ENCODE peak calls at places on chromosomes 11 and 22, in five cellular contexts. A is NCI-H1436; H is EH; K is stimulated activated CD8-positive, alpha-beta memory T cell treated with anti-CD3 and anti-CD28 coated beads, Interleukin-7, amount 100 ng/mL, for 1 hour; N is stimulated activated CD4-positive, alpha-beta T cell treated with anti-CD3 and anti-CD28 coated beads, Interleukin-15, amount 100 ng/mL, for 1 hour. Z is an unnamed sample.

GRCh38 chr11:83392556-83392955 is 106.4 kb upstream of the CCDC90B start:
- DNase-seq in A (no peak), H (no peak), K (no peak), N (no peak), Z (no peak)

GRCh38 chr11:65482306-65482850 is 16.5 kb upstream of the MALAT1 start:
- DNase-seq in A (no peak), H (peak), K (no peak), N (no peak), Z (no peak)

GRCh38 chr11:17760102-17761029 is 25.8 kb downstream of the KCNC1 start:
- DNase-seq in A (peak), H (peak), K (no peak), N (no peak), Z (peak)

GRCh38 chr11:46332568-46333128 is 14.6 kb upstream of the DGKZ start:
- DNase-seq in A (no peak), H (no peak), K (no peak), N (no peak), Z (no peak)

GRCh38 chr11:4658629-4659453 is 15.1 kb downstream of the OR51E1 start:
- DNase-seq in A (no peak), H (no peak), K (no peak), N (no peak), Z (no peak)

GRCh38 chr11:8338138-8338537 is 74.5 kb upstream of the LMO1 start:
- DNase-seq in A (peak), H (peak), K (no peak), N (no peak), Z (peak)

GRCh38 chr11:122731500-122731913 is 76.0 kb downstream of the UBASH3B start:
- DNase-seq in A (no peak), H (peak), K (no peak), N (no peak), Z (peak)

GRCh38 chr11:76602431-76602861 is 68.1 kb downstream of the LRRC32 start:
- DNase-seq in A (no peak), H (peak), K (no peak), N (no peak), Z (no peak)

GRCh38 chr11:21602734-21603133 is 590.2 kb upstream of the ANO5 start:
- DNase-seq in A (no peak), H (no peak), K (no peak), N (no peak), Z (no peak)

GRCh38 chr11:108994887-108995286 is 330.0 kb downstream of the DDX10 start:
- DNase-seq in A (no peak), H (no peak), K (no peak), N (no peak), Z (no peak)

GRCh38 chr11:64268687-64269379 is 15.6 kb downstream of the BAD start:
- DNase-seq in A (no peak), H (peak), K (no peak), N (no peak), Z (peak)

GRCh38 chr11:2534131-2534956 is 89.5 kb downstream of the KCNQ1 start:
- DNase-seq in A (no peak), H (no peak), K (no peak), N (no peak), Z (no peak)

GRCh38 chr11:126546191-126546590 is 190.7 kb downstream of the ST3GAL4 start:
- DNase-seq in A (no peak), H (peak), K (no peak), N (no peak), Z (no peak)

GRCh38 chr11:111438846-111439520 is 59.9 kb upstream of the POU2AF1 start:
- DNase-seq in A (no peak), H (no peak), K (no peak), N (no peak), Z (no peak)

GRCh38 chr22:17836977-17837742 is 62.9 kb upstream of the BID start:
- DNase-seq in A (no peak), H (no peak), K (no peak), N (no peak), Z (no peak)

GRCh38 chr11:87359401-87359800 is 321.7 kb downstream of the TMEM135 start:
- DNase-seq in A (peak), H (no peak), K (no peak), N (no peak), Z (no peak)

GRCh38 chr11:103596323-103596722 is 440.1 kb upstream of the DDI1 start:
- DNase-seq in A (no peak), H (no peak), K (no peak), N (no peak), Z (no peak)

GRCh38 chr11:72760543-72761400 is 8.6 kb upstream of the ARAP1 start:
- DNase-seq in A (no peak), H (peak), K (no peak), N (no peak), Z (no peak)

GRCh38 chr11:66113132-66113856 is 43.2 kb downstream of the PACS1 start:
- DNase-seq in A (no peak), H (peak), K (no peak), N (no peak), Z (peak)

GRCh38 chr22:47423266-47423665 is 660.8 kb downstream of the TBC1D22A start:
- DNase-seq in A (no peak), H (no peak), K (no peak), N (no peak), Z (no peak)

GRCh38 chr11:80436547-80436946 is 995.7 kb upstream of the TENM4 start:
- DNase-seq in A (no peak), H (no peak), K (no peak), N (no peak), Z (no peak)

GRCh38 chr11:37572491-37573171 is 974.6 kb upstream of the RAG2 start:
- DNase-seq in A (no peak), H (no peak), K (no peak), N (no peak), Z (no peak)

GRCh38 chr11:66568124-66568916 is at the start of gene CTSF:
- DNase-seq in A (peak), H (peak), K (peak), N (peak), Z (peak)

GRCh38 chr22:47396105-47396504 is 633.7 kb downstream of the TBC1D22A start:
- DNase-seq in A (no peak), H (no peak), K (no peak), N (no peak), Z (no peak)

GRCh38 chr22:50530857-50531545 is 1.2 kb upstream of the TYMP start:
- DNase-seq in A (peak), H (peak), K (peak), N (peak), Z (no peak)

GRCh38 chr11:2272241-2272945 is 2.0 kb upstream of the ASCL2 start:
- DNase-seq in A (no peak), H (no peak), K (no peak), N (no peak), Z (no peak)

GRCh38 chr11:376531-377173 is 7.4 kb downstream of the B4GALNT4 start:
- DNase-seq in A (no peak), H (no peak), K (no peak), N (no peak), Z (no peak)

GRCh38 chr22:49363526-49364230 is 464.0 kb downstream of the BRD1 start:
- DNase-seq in A (no peak), H (no peak), K (no peak), N (no peak), Z (no peak)

GRCh38 chr11:58028687-58029411 is 1.9 kb upstream of the OR6Q1 start:
- DNase-seq in A (no peak), H (peak), K (no peak), N (no peak), Z (no peak)

GRCh38 chr11:76752321-76753175 is 30.6 kb upstream of the TSKU start:
- DNase-seq in A (no peak), H (peak), K (no peak), N (no peak), Z (peak)

GRCh38 chr11:47330002-47330911 is 22.2 kb downstream of the MYBPC3 start:
- DNase-seq in A (no peak), H (peak), K (no peak), N (no peak), Z (peak)

GRCh38 chr11:90250970-90251369 is 28.1 kb upstream of the CHORDC1 start:
- DNase-seq in A (no peak), H (no peak), K (no peak), N (no peak), Z (no peak)

GRCh38 chr11:124475265-124475664 is 29.8 kb upstream of the OR8B8 start:
- DNase-seq in A (no peak), H (no peak), K (no peak), N (no peak), Z (no peak)

GRCh38 chr22:49617866-49618688 is 209.6 kb downstream of the BRD1 start:
- DNase-seq in A (no peak), H (no peak), K (no peak), N (no peak), Z (no peak)

GRCh38 chr11:110356769-110357671 is 60.6 kb upstream of the RDX start:
- DNase-seq in A (no peak), H (peak), K (no peak), N (no peak), Z (peak)

GRCh38 chr11:67700548-67701262 is 26.3 kb upstream of the ALDH3B2 start:
- DNase-seq in A (peak), H (no peak), K (no peak), N (no peak), Z (no peak)

Z was measured in HFFc6.